ENCODE peak calls at places on chromosomes 6 and 20, in seven cellular contexts. W is transverse colon, E is HCT116, I is heart left ventricle, K is breast epithelium, L is suprapubic skin, H is A549. T is an unnamed sample.

GRCh38 chr20:43066061-43066575 is 123.6 kb downstream of the PTPRT start:
- DNase-seq in W (no peak), I (no peak), H (no peak), K (no peak), L (no peak), E (no peak), T (no peak)

GRCh38 chr6:9848094-9848493 is 566.8 kb downstream of the TFAP2A start:
- DNase-seq in K (no peak), W (no peak), I (no peak), H (no peak), L (no peak), E (no peak), T (no peak)

GRCh38 chr6:14763139-14763538 is 482.7 kb upstream of the JARID2 start:
- DNase-seq in I (no peak), E (no peak), L (no peak), H (peak; percentile 59), W (no peak), K (no peak), T (no peak)

GRCh38 chr6:140774080-140774505 is 1358.6 kb upstream of the GJE1 start:
- DNase-seq in H (no peak), W (no peak), E (peak; percentile 4), I (no peak), L (no peak), K (no peak), T (no peak)

GRCh38 chr6:3762852-3763251 is 11.3 kb upstream of the PXDC1 start:
- DNase-seq in L (no peak), H (no peak), E (no peak), K (no peak), I (no peak), W (no peak), T (no peak)

GRCh38 chr6:30013296-30013922 is 47.7 kb upstream of the POLR1H start:
- DNase-seq in I (peak; percentile 81), E (no peak), L (no peak), W (no peak), H (no peak), K (no peak), T (no peak)

GRCh38 chr6:35108309-35108885 is 32.7 kb downstream of the TCP11 start:
- DNase-seq in H (no peak), I (no peak), L (no peak), W (no peak), K (no peak), E (no peak), T (no peak)

GRCh38 chr6:25359191-25359861 is 80.2 kb downstream of the CARMIL1 start:
- DNase-seq in E (no peak), I (no peak), L (no peak), W (no peak), H (peak; percentile 7), K (no peak), T (peak; percentile 31)

GRCh38 chr6:142551145-142551811 is 249.5 kb downstream of the ADGRG6 start:
- DNase-seq in L (no peak), H (peak; percentile 6), I (no peak), K (no peak), W (no peak), E (peak; percentile 37), T (no peak)

GRCh38 chr20:53681352-53682212 is 87.9 kb upstream of the ZNF217 start:
- DNase-seq in E (no peak), H (no peak), L (no peak), I (no peak), K (no peak), W (no peak), T (no peak)

GRCh38 chr20:9852566-9852965 is 13.7 kb upstream of the PAK5 start:
- DNase-seq in I (no peak), K (no peak), H (no peak), E (no peak), L (no peak), W (no peak), T (no peak)

GRCh38 chr20:25089662-25090061 is 7.7 kb upstream of the VSX1 start:
- DNase-seq in K (no peak), I (no peak), H (no peak), W (no peak), E (no peak), L (no peak), T (no peak)

GRCh38 chr6:2909718-2910117 is 6.6 kb upstream of the SERPINB9 start:
- DNase-seq in W (no peak), L (no peak), I (no peak), E (no peak), H (no peak), K (no peak), T (no peak)

GRCh38 chr20:1893721-1894470 is 1.3 kb upstream of the SIRPA start:
- DNase-seq in K (peak; percentile 61), H (peak; percentile 65), L (no peak), I (no peak), W (no peak), E (peak; percentile 4), T (peak; percentile 74)

GRCh38 chr6:106609699-106610098 is 19.6 kb downstream of the RTN4IP1 start:
- DNase-seq in W (peak; percentile 40), H (peak; percentile 36), L (no peak), I (no peak), E (peak; percentile 21), K (no peak), T (peak; percentile 67)

GRCh38 chr6:111750753-111751684 is 122.2 kb downstream of the FYN start:
- DNase-seq in L (no peak), W (peak; percentile 33), H (no peak), E (no peak), K (no peak), I (no peak), T (no peak)

GRCh38 chr6:81865712-81866111 is 113.2 kb upstream of the TENT5A start:
- DNase-seq in I (no peak), H (no peak), E (no peak), W (no peak), K (no peak), L (no peak), T (no peak)

GRCh38 chr20:54535045-54535444 is 59.7 kb downstream of the DOK5 start:
- DNase-seq in E (no peak), I (no peak), K (no peak), H (no peak), W (no peak), L (no peak), T (no peak)

GRCh38 chr6:3888153-3888957 is 39.2 kb downstream of the FAM50B start:
- DNase-seq in I (peak; percentile 63), E (no peak), W (peak; percentile 34), L (peak; percentile 88), K (no peak), H (peak; percentile 80), T (no peak)

GRCh38 chr20:54267510-54268003 is 59.7 kb downstream of the PFDN4 start:
- DNase-seq in W (no peak), E (peak; percentile 87), K (no peak), I (no peak), L (no peak), H (no peak), T (peak; percentile 36)

GRCh38 chr6:133129556-133129955 is 111.6 kb upstream of the EYA4 start:
- DNase-seq in E (no peak), I (no peak), L (no peak), K (no peak), H (no peak), W (no peak), T (no peak)

GRCh38 chr6:133132092-133132491 is 109.1 kb upstream of the EYA4 start:
- DNase-seq in E (no peak), L (no peak), W (no peak), H (no peak), I (no peak), K (no peak), T (no peak)

GRCh38 chr6:133130863-133131262 is 110.3 kb upstream of the EYA4 start:
- DNase-seq in E (peak; percentile 81), L (no peak), W (no peak), I (peak; percentile 77), H (peak; percentile 65), K (no peak), T (peak; percentile 54)

GRCh38 chr6:133131621-133132020 is 109.5 kb upstream of the EYA4 start:
- DNase-seq in K (no peak), E (no peak), H (no peak), I (no peak), W (no peak), L (no peak), T (no peak)

DNA sequence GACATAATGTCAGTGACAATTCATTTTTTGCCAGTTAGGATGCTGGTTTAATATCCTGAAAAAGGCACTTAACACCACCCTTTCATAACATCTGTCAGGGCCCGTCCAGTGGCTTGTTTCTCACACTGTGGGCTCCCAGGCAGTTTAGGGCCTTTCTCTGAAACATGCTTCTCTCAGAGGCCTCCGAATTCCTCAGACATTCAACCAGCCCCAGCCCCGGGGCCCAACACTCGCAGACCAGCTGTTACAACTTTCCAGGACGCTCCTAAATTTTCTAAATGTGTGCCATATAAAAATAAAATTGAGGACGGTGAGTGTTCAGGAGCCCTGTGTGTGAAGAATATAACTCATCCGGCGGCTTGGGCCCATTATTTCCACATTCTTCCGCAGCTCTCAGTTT is 108.6 kb upstream of the EYA4 start:
- DNase-seq in E (no peak), I (no peak), K (no peak), L (no peak), H (no peak), W (no peak), T (no peak)
- TF ChIP-seq POLR2A in E (no peak), I (no peak), K (no peak), L (no peak), H (no peak), W (no peak), T (no peak)

DNA sequence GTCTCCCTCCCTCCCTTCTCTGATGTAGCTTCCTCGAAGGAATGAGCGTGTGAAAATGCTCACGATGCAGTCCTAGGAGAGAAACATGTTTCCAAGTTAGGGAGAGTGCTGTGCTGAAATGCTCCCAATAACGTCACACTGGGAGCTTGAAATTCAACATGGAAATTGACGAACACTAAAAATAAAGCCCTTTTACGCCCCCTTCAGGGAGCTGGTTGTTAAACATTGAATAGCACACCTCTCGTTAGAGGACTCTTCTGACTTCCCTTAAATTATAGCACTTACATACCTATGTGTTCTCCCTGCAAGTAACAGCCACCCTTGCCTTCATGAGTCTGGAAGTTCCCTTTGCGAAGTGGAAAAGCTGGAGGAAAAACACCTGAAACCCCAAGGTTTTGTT is 88.6 kb downstream of the BFSP1 start:
- DNase-seq in W (no peak), L (no peak), E (peak; percentile 32), K (no peak), I (no peak), H (peak; percentile 28), T (no peak)
- TF ChIP-seq CTCF in W (no peak), L (no peak), E (peak; percentile 54), K (no peak), I (no peak), H (no peak), T (no peak)

GRCh38 chr6:159127701-159128100 is 41.5 kb upstream of the FNDC1 start:
- DNase-seq in E (no peak), K (no peak), W (no peak), H (no peak), L (no peak), I (no peak), T (no peak)
- H3K4me1 ChIP-seq in E (no peaks in the 10 kb centered on the region), K (no peaks in the 10 kb centered on the region), W (no peaks in the 10 kb centered on the region), H (no peaks in the 10 kb centered on the region), L (no peaks in the 10 kb centered on the region), I (peaks cover 14% of the 10 kb centered on the region), T (peaks cover 5% of the 10 kb centered on the region)

DNA sequence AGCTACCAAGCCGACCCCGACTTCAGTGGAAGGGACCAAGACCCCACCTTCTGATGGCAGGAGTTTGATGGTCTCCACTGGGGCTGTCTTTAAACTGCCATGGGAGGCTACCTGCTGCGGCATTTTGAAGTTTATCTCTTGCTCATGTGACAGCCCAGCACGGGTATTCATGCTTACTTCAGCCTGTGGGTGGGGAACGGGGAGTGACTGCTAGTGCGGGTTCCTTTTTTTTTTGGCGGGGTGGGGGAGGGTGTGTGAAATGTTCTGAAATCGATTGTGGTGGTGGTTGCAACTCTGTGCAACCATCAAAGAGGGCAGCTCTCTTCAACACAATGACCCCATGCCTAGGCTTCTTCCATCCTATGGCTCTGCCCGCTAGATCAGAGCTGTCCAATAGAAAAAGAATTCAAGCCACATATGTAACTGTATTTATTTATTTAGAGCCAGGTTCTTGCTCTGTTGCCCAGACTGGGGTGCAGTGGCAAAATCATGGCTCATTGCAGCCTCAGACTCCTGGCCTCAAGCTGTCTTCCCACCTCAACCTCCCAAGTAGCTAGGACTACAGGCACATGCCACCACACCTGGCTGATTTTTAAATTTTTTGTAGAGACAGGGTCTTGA is 53.7 kb downstream of the PPP1R16B start:
- DNase-seq in H (no peak), K (no peak), L (no peak), E (no peak), I (no peak), W (peak; percentile 47), T (no peak)
- TF ChIP-seq POLR2A in H (no peak), K (no peak), L (no peak), E (no peak), I (no peak), W (no peak), T (no peak)

T was measured in body of pancreas.